ENCODE peak calls at places on chromosome 10, in seven cellular contexts. V is AG04450; H is stimulated activated CD4-positive, alpha-beta T cell treated with anti-CD3 and anti-CD28 coated beads, Interleukin-2, amount 100 ng/mL, for 48 hours; A is NCI-H1092; D is fibroblast of lung; L is GM18507; W is SW480. M is an unnamed sample.

GRCh38 chr10:80072584-80072983 is 5.9 kb upstream of the TMEM254 start:
- DNase-seq in V (no peak), H (no peak), A (no peak), D (no peak), L (no peak), W (no peak), M (no peak)

GRCh38 chr10:1629326-1630036 is 107.8 kb downstream of the ADARB2 start:
- DNase-seq in V (no peak), H (no peak), A (no peak), D (no peak), L (no peak), W (no peak), M (no peak)

GRCh38 chr10:75283150-75284096 is 47.7 kb upstream of the COMTD1 start:
- DNase-seq in V (no peak), H (no peak), A (no peak), D (peak), L (no peak), W (no peak), M (peak)

GRCh38 chr10:29522038-29522855 is 112.5 kb downstream of the SVIL start:
- DNase-seq in V (no peak), H (no peak), A (no peak), D (peak), L (no peak), W (no peak), M (peak)

GRCh38 chr10:78528749-78529204 is 495.1 kb downstream of the RPS24 start:
- DNase-seq in V (no peak), H (no peak), A (peak), D (no peak), L (no peak), W (no peak), M (no peak)

GRCh38 chr10:30813872-30814471 is 184.4 kb upstream of the LYZL2 start:
- DNase-seq in V (no peak), H (no peak), A (no peak), D (peak), L (no peak), W (no peak), M (peak)

GRCh38 chr10:46064269-46064817 is 18.3 kb upstream of the MSMB start:
- DNase-seq in V (no peak), H (no peak), A (no peak), D (no peak), L (no peak), W (no peak), M (no peak)

GRCh38 chr10:60704480-60704879 is 73.8 kb upstream of the CDK1 start:
- DNase-seq in V (no peak), H (no peak), A (no peak), D (no peak), L (no peak), W (peak), M (no peak)

GRCh38 chr10:46096426-46096825 is 50.4 kb upstream of the MSMB start:
- DNase-seq in V (no peak), H (no peak), A (no peak), D (no peak), L (no peak), W (no peak), M (no peak)

GRCh38 chr10:34889004-34889869 is 74.1 kb upstream of the PARD3 start:
- DNase-seq in V (no peak), H (no peak), A (no peak), D (no peak), L (no peak), W (no peak), M (peak)

GRCh38 chr10:28713626-28714352 is 36.5 kb downstream of the BAMBI start:
- DNase-seq in V (no peak), H (no peak), A (no peak), D (no peak), L (no peak), W (no peak), M (no peak)

GRCh38 chr10:3925184-3925583 is 140.2 kb upstream of the KLF6 start:
- DNase-seq in V (no peak), H (no peak), A (no peak), D (no peak), L (no peak), W (no peak), M (no peak)

GRCh38 chr10:89147256-89147655 is 59.9 kb downstream of the CH25H start:
- DNase-seq in V (peak), H (no peak), A (no peak), D (peak), L (no peak), W (no peak), M (peak)